ENCODE peak calls at places on chromosomes 11 and 22, in six cellular contexts. H is GM23338, B is DND-41, Z is IMR-90, F is neuronal stem cell, U is fibroblast of lung. V is an unnamed sample.

GRCh38 chr11:65571940-65572339 is 398 bp upstream of the FAM89B start:
- DNase-seq in H (peak), B (no peak), Z (peak), F (no peak), U (no peak), V (peak)

GRCh38 chr11:41784513-41785335 is 325.3 kb upstream of the LRRC4C start:
- DNase-seq in H (no peak), B (no peak), Z (no peak), F (no peak), U (peak), V (no peak)

GRCh38 chr11:134021326-134021725 is 47.5 kb upstream of the JAM3 start:
- DNase-seq in H (no peak), B (no peak), Z (no peak), F (no peak), U (no peak), V (no peak)

GRCh38 chr11:40328890-40329617 is 1130.4 kb downstream of the LRRC4C start:
- DNase-seq in H (no peak), B (no peak), Z (peak), F (no peak), U (peak), V (no peak)

GRCh38 chr11:66259225-66259624 is 9.2 kb upstream of the RAB1B start:
- DNase-seq in H (no peak), B (no peak), Z (no peak), F (no peak), U (no peak), V (no peak)

GRCh38 chr11:78812513-78813293 is 238.0 kb upstream of the NARS2 start:
- DNase-seq in H (peak), B (no peak), Z (peak), F (no peak), U (no peak), V (peak)

GRCh38 chr11:19817265-19817851 is 104.7 kb downstream of the NAV2 start:
- DNase-seq in H (peak), B (no peak), Z (no peak), F (no peak), U (no peak), V (no peak)

GRCh38 chr22:23221351-23221804 is 41.1 kb downstream of the BCR start:
- DNase-seq in H (no peak), B (no peak), Z (no peak), F (no peak), U (no peak), V (no peak)

GRCh38 chr11:68661014-68661413 is 23.3 kb upstream of the GAL start:
- DNase-seq in H (no peak), B (no peak), Z (no peak), F (no peak), U (no peak), V (no peak)

GRCh38 chr11:108435066-108435465 is 32.3 kb downstream of the C11orf65 start:
- DNase-seq in H (no peak), B (no peak), Z (no peak), F (no peak), U (no peak), V (no peak)

GRCh38 chr22:42990131-42990838 is 24.7 kb downstream of the PACSIN2 start:
- DNase-seq in H (peak), B (no peak), Z (peak), F (no peak), U (peak), V (peak)

GRCh38 chr11:70153133-70153727 is 49.9 kb upstream of the FADD start:
- DNase-seq in H (no peak), B (no peak), Z (no peak), F (no peak), U (peak), V (no peak)

GRCh38 chr22:40401981-40402406 is 31.6 kb downstream of the SGSM3 start:
- DNase-seq in H (no peak), B (peak), Z (no peak), F (no peak), U (no peak), V (no peak)

GRCh38 chr11:15266999-15267398 is 152.3 kb downstream of the INSC start:
- DNase-seq in H (no peak), B (no peak), Z (no peak), F (no peak), U (no peak), V (no peak)

GRCh38 chr11:75639752-75640151 is 29.1 kb downstream of the MAP6 start:
- DNase-seq in H (no peak), B (peak), Z (peak), F (no peak), U (peak), V (peak)

GRCh38 chr11:35360059-35360530 is 59.3 kb downstream of the SLC1A2 start:
- DNase-seq in H (no peak), B (no peak), Z (no peak), F (no peak), U (no peak), V (no peak)

GRCh38 chr11:67691149-67691548 is 16.7 kb upstream of the ALDH3B2 start:
- DNase-seq in H (no peak), B (no peak), Z (no peak), F (no peak), U (no peak), V (peak)

GRCh38 chr11:134995746-134996145 is 583.7 kb upstream of the B3GAT1 start:
- DNase-seq in H (peak), B (no peak), Z (no peak), F (no peak), U (no peak), V (peak)

GRCh38 chr11:133833899-133834296 is 11.4 kb downstream of the SPATA19 start:
- DNase-seq in H (no peak), B (no peak), Z (no peak), F (no peak), U (no peak), V (no peak)

GRCh38 chr11:69172674-69173073 is 16.9 kb downstream of the SMIM38 start:
- DNase-seq in H (peak), B (no peak), Z (peak), F (no peak), U (no peak), V (no peak)

GRCh38 chr11:118314985-118315384 is 10.5 kb downstream of the CD3E start:
- DNase-seq in H (no peak), B (peak), Z (no peak), F (no peak), U (no peak), V (no peak)
- H2AFZ ChIP-seq in H (peak), B (no peak), Z (no peak), F (peak), U (no peak), V (peak)

GRCh38 chr11:111512296-111513239 is at the start of gene BTG4:
- DNase-seq in H (peak), B (no peak), Z (no peak), F (no peak), U (peak), V (peak)

GRCh38 chr11:111513240-111513605 is 1.0 kb upstream of the BTG4 start:
- DNase-seq in H (no peak), B (no peak), Z (no peak), F (no peak), U (no peak), V (no peak)

GRCh38 chr11:111515591-111515990 is 1.0 kb downstream of the HOATZ start:
- DNase-seq in H (no peak), B (no peak), Z (no peak), F (no peak), U (no peak), V (peak)

GRCh38 chr11:111514216-111515031 is at the start of gene HOATZ:
- DNase-seq in H (peak), B (no peak), Z (no peak), F (peak), U (peak), V (peak)

DNA sequence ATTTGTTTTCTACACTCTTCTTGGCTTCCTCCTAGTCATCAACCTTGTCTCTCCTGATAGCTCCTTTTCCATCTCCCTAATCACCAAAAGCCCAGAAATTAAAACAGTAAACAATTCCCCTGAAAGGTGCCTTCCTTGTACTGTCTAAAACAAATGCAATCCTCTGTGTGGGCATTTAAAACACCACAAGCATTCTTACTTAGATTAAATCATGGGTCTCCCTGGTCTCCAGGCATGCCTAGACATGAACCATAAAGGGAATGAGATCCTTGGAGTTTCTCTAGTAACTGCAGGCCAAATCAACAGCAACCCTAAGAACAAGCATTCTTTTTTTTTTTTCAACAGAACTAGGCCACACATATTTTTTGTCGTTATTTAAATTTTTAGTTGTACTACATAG is 1.9 kb downstream of the BTG4 start:
- DNase-seq in H (no peak), B (no peak), Z (peak), F (no peak), U (peak), V (no peak)
- H2AFZ ChIP-seq in H (peak), B (no peak), Z (no peak), F (no peak), U (no peak), V (no peak)

DNA sequence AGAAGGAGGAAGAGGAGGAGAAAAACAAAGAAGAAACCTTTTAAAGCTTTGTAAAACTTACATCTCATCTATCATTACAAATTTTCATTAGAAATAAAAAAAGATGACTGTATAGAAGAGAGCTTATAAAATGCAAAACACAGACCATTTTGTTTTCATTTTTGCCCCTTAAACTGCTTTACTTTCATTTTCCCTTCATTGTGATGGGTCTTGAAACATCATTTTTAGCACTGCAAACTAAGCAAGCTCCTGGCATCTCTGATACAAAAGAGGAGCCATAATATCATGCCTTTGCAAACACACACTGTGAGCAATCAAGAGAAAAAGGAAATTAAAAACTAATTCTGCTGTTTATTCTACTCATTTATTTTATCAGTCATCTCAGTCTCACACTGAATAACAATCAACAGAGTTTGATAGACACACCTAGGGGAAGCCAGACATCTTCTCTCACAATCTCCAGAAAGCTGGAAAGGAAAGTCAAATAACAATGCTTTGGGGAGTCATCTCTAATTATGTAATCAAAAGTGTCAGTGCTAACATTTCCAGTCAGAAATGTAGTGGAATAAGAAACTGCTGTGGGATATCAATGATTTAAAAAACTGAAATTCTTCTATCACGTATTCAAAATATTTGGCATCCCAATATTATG is 467.7 kb upstream of the FAT3 start:
- DNase-seq in H (no peak), B (no peak), Z (no peak), F (no peak), U (no peak), V (no peak)
- H2AFZ ChIP-seq in H (no peak), B (peak), Z (no peak), F (no peak), U (no peak), V (no peak)

DNA sequence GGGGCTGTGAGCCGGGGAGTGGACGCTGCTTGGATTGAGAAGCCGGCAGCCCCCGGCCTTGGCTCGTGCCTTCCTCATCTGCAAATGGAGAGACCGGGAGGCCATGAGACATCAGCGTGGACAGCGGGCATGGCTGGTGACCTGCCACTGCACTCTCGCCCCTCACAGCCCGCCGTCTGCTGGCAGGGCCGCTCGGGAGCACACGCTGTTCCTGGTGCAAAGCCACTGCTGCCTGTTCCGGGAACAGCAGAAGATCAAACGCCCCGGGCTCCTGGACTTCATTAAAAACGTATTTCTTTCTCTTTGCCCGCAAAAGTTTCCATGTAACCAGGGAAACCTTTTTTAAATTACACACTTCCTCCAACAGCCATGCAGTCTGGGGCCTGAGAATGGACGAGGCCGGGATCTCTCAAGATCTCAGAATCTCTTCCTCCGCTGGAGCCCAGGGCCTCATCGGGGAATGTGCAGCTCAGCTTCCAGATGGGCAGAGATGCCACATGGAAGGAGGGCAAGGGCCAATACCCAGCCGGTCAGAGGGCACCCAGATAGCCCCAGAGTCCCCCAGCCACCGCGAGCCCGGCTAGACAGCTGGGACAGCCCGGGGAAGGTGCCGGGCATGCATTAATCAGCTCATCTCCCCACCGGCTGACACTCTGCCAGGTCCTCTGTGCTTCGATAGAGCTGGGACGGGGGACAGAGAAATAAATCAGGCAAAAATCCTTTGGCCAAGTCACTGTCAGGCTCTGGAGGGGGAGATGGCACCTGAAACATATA is 62.9 kb upstream of the PRR5 start:
- DNase-seq in H (no peak), B (no peak), Z (no peak), F (no peak), U (no peak), V (no peak)
- H2AFZ ChIP-seq in H (no peak), B (no peak), Z (peak), F (peak), U (no peak), V (no peak)

GRCh38 chr11:86663741-86664140 is 8.7 kb downstream of the ME3 start:
- DNase-seq in H (no peak), B (no peak), Z (no peak), F (no peak), U (no peak), V (no peak)

GRCh38 chr11:86660011-86660595 is 12.3 kb downstream of the ME3 start:
- DNase-seq in H (no peak), B (no peak), Z (peak), F (no peak), U (peak), V (no peak)

DNA sequence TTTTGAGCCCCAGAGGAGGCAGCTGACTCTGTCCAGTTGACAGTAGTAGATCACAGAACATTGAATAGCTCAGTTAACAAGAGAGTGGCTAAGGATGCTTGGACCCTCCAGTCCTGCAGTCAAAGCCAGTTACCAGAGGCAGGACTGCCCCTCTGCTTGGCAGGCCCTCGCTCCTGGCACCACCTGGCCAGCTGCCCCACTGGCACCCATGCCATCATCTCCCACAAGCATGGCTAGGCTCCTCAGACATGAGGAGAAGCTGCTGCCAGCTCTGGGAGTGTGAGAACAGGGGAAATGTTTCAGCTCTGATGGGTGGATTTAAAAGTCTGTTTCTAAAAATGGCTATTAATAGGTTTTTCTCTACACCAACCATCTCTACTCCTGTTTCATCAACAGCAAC is 13.9 kb downstream of the ME3 start:
- DNase-seq in H (no peak), B (no peak), Z (no peak), F (no peak), U (no peak), V (no peak)
- H2AFZ ChIP-seq in H (no peak), B (no peak), Z (no peak), F (no peak), U (no peak), V (no peak)

GRCh38 chr11:94521684-94522083 is 9.4 kb downstream of the C11orf97 start:
- DNase-seq in H (peak), B (no peak), Z (no peak), F (no peak), U (no peak), V (peak)
- H2AFZ ChIP-seq in H (no peak), B (no peak), Z (no peak), F (no peak), U (no peak), V (no peak)

V was measured in neural progenitor cell.